ENCODE peak calls at places on chromosomes 2 and 18, in nine cellular contexts. R is NB4, C is A673, S is cardiac muscle cell, N is heart right ventricle, G is colonic mucosa, Q is GM12865, L is heart left ventricle, O is RWPE1. F is an unnamed sample.

GRCh38 chr2:185644828-185645227 is 93.8 kb upstream of the FSIP2 start:
- DNase-seq in R (no peak), C (no peak), S (no peak), N (no peak), G (no peak), Q (peak; percentile 33), L (no peak), O (no peak), F (no peak)

GRCh38 chr18:73992242-73993022 is 155.2 kb downstream of the FBXO15 start:
- DNase-seq in R (no peak), C (no peak), S (no peak), N (no peak), G (no peak), Q (no peak), L (no peak), O (no peak), F (no peak)

GRCh38 chr2:21317131-21317530 is 193.4 kb downstream of the TDRD15 start:
- DNase-seq in R (peak; percentile 64), C (peak; percentile 51), S (peak; percentile 27), N (peak; percentile 3), G (peak; percentile 54), Q (peak; percentile 63), L (peak; percentile 48), O (peak; percentile 2), F (peak; percentile 49)

GRCh38 chr2:150234787-150235512 is 252.5 kb downstream of the RND3 start:
- DNase-seq in R (no peak), C (peak; percentile 83), S (peak; percentile 83), N (no peak), G (peak; percentile 27), Q (no peak), L (no peak), O (no peak), F (no peak)

GRCh38 chr18:31497711-31498449 is at the start of gene DSG2:
- DNase-seq in R (peak; percentile 60), C (peak; percentile 31), S (peak; percentile 53), N (peak; percentile 74), G (peak; percentile 91), Q (peak; percentile 84), L (peak; percentile 74), O (peak; percentile 77), F (peak; percentile 90)

GRCh38 chr2:72078773-72079172 is 68.9 kb downstream of the CYP26B1 start:
- DNase-seq in R (no peak), C (no peak), S (no peak), N (no peak), G (no peak), Q (no peak), L (no peak), O (no peak), F (no peak)

GRCh38 chr2:133077259-133077822 is 407.3 kb upstream of the LYPD1 start:
- DNase-seq in R (no peak), C (no peak), S (peak; percentile 70), N (no peak), G (no peak), Q (no peak), L (peak; percentile 22), O (no peak), F (no peak)

GRCh38 chr2:188726561-188727247 is 247.5 kb upstream of the COL3A1 start:
- DNase-seq in R (no peak), C (no peak), S (no peak), N (no peak), G (no peak), Q (no peak), L (no peak), O (no peak), F (no peak)

GRCh38 chr2:24489465-24489864 is 1.6 kb upstream of the NCOA1 start:
- DNase-seq in R (no peak), C (no peak), S (no peak), N (no peak), G (peak; percentile 47), Q (no peak), L (no peak), O (no peak), F (no peak)

GRCh38 chr2:122136071-122136470 is 380.6 kb downstream of the TSN start:
- DNase-seq in R (peak; percentile 41), C (peak; percentile 71), S (peak; percentile 32), N (no peak), G (no peak), Q (peak; percentile 51), L (no peak), O (peak; percentile 14), F (peak; percentile 29)
- TF ChIP-seq CTCF in R (peak; percentile 69), C (peak; percentile 76), S (peak; percentile 52), N (no peak), G (no peak), Q (peak; percentile 32), L (no peak), O (no peak), F (peak; percentile 36)

GRCh38 chr2:75246441-75247167 is 47.3 kb upstream of the TACR1 start:
- DNase-seq in R (no peak), C (no peak), S (no peak), N (no peak), G (no peak), Q (no peak), L (no peak), O (no peak), F (no peak)

GRCh38 chr2:75238670-75239330 is 39.5 kb upstream of the TACR1 start:
- DNase-seq in R (no peak), C (no peak), S (peak; percentile 72), N (no peak), G (no peak), Q (no peak), L (no peak), O (peak; percentile 33), F (no peak)

GRCh38 chr2:75237296-75237695 is 38.0 kb upstream of the TACR1 start:
- DNase-seq in R (no peak), C (no peak), S (no peak), N (no peak), G (no peak), Q (no peak), L (no peak), O (no peak), F (no peak)

GRCh38 chr2:75243219-75243618 is 43.9 kb upstream of the TACR1 start:
- DNase-seq in R (no peak), C (no peak), S (no peak), N (no peak), G (no peak), Q (no peak), L (no peak), O (no peak), F (no peak)

GRCh38 chr2:75241696-75242095 is 42.4 kb upstream of the TACR1 start:
- DNase-seq in R (peak; percentile 51), C (peak; percentile 29), S (peak; percentile 28), N (no peak), G (no peak), Q (peak; percentile 48), L (no peak), O (peak; percentile 5), F (no peak)
- TF ChIP-seq CTCF in R (peak; percentile 51), C (peak; percentile 58), S (peak; percentile 25), N (no peak), G (no peak), Q (peak; percentile 54), L (no peak), O (peak; percentile 13), F (peak; percentile 38)

DNA sequence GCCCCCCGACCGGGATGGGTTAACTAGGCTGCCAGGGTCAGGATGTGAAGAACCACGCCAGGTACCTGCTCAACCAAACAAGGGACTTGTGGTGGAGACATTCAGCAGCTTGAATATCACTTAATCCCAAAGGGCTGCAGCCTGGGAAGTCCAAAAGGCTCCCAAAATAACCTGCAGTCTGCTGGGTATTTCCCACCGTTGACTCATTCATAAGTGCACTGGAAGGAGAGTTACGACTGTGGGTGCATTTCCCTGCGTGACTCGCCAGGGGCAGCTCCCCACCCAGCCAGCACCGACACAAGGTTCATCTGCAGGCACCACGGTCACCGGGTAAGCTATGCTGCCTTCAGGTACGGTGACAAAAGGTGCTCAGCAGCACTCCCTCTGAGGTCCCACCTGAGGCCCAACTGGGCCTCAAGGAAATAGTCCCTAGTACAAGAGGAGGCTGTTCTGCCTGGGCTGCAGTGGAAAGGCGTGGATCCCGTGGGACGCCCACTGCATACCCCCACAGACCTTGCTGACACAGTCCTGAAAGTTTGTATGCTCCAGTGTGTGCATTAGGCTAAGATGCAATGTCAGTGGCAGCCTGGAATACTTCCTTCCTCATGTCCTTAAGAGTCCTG is 86.5 kb downstream of the UXS1 start:
- DNase-seq in R (no peak), C (no peak), S (no peak), N (no peak), G (no peak), Q (peak; percentile 79), L (no peak), O (no peak), F (peak; percentile 76)
- TF ChIP-seq CTCF in R (no peak), C (no peak), S (no peak), N (no peak), G (no peak), Q (peak; percentile 38), L (no peak), O (no peak), F (no peak)

GRCh38 chr18:59902180-59902992 is 2.6 kb downstream of the PMAIP1 start:
- DNase-seq in R (no peak), C (no peak), S (no peak), N (no peak), G (no peak), Q (peak; percentile 60), L (no peak), O (no peak), F (no peak)

GRCh38 chr18:59899298-59900221 is at the start of gene PMAIP1:
- DNase-seq in R (peak; percentile 88), C (peak; percentile 94), S (peak; percentile 92), N (peak; percentile 81), G (peak; percentile 93), Q (peak; percentile 96), L (peak; percentile 88), O (peak; percentile 81), F (peak; percentile 94)

GRCh38 chr18:59898609-59899297 is 1.0 kb upstream of the PMAIP1 start:
- DNase-seq in R (no peak), C (no peak), S (no peak), N (no peak), G (no peak), Q (peak; percentile 73), L (no peak), O (no peak), F (peak; percentile 43)

GRCh38 chr18:59898093-59898492 is 1.7 kb upstream of the PMAIP1 start:
- DNase-seq in R (no peak), C (no peak), S (no peak), N (no peak), G (no peak), Q (no peak), L (no peak), O (no peak), F (no peak)

DNA sequence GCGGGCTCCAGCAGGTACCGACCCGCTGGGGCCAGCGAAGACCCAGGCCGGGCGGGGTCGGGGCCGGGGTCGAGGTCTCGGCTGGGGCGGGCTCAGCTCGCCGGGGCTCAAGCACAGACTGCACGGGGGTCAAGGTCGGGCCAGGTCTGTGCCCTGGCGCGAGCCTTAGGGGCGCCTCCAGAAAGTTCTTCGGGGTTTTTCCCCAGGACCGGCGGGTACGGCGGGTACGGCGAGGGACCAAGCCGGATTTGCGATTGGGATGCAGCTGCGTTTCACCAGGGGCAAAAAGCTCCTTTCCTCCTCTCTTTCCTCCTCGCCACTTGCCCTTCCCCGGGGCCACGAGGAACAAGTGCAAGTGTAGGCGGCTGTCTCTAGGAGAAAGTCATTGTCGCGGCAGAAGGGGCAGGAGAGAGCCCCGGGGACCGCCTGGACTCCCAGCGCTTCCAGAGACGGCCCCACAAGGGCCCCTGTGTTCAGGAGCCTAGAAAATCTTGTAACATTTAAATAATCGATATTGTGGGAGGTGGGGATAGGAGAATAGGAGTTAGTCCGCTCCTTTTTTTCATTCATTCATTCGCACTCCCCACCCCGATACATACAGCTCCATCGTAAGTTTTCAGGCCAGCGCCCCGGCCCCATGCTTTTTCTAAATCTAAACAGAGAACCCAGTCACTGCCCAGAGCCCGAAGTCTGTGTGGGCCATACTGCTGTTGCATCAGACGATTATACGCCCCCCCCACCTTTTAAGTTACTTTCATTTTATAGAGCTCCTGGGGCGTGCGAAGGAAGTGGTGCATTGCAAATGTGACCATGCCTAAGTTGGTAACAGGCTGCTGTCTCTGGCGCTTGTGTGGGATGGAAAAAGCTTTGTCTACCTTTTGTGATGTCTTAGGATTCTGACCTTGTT is 679 bp downstream of the PMAIP1 start:
- DNase-seq in R (peak; percentile 91), C (peak; percentile 90), S (peak; percentile 80), N (no peak), G (peak; percentile 59), Q (peak; percentile 92), L (peak; percentile 26), O (peak; percentile 43), F (peak; percentile 73)
- TF ChIP-seq CTCF in R (no peak), C (no peak), S (no peak), N (no peak), G (no peak), Q (no peak), L (no peak), O (no peak), F (no peak)